ENCODE peak calls at places on chromosomes 5 and 9, in six cellular contexts. T, H, A, Z, B and K are unnamed samples.
A peak's percentile ranks its signal among the peaks of the same experiment; 100 is the strongest.

GRCh38 chr5:17113174-17113941 is 104.1 kb upstream of the BASP1 start:
- DNase-seq in T (no peak), H (no peak), A (no peak), Z (no peak), B (no peak), K (no peak)

GRCh38 chr5:6359941-6360683 is 18.2 kb downstream of the MED10 start:
- DNase-seq in T (no peak), H (no peak), A (no peak), Z (no peak), B (no peak), K (no peak)

GRCh38 chr9:120931278-120932085 is 4.9 kb upstream of the TRAF1 start:
- DNase-seq in T (no peak), H (no peak), A (no peak), Z (no peak), B (peak; percentile 69), K (no peak)

GRCh38 chr5:93107141-93107540 is 473.9 kb downstream of the NR2F1-AS1 start:
- DNase-seq in T (no peak), H (no peak), A (no peak), Z (no peak), B (no peak), K (no peak)

GRCh38 chr5:122845253-122846050 is at the start of gene SNX24:
- DNase-seq in T (peak; percentile 86), H (peak; percentile 76), A (peak; percentile 24), Z (peak; percentile 39), B (peak; percentile 71), K (peak; percentile 42)

GRCh38 chr5:60541980-60542379 is 158.0 kb downstream of the DEPDC1B start:
- DNase-seq in T (no peak), H (no peak), A (no peak), Z (no peak), B (no peak), K (no peak)

GRCh38 chr9:35136866-35137265 is 21.2 kb upstream of the ATOSB start:
- DNase-seq in T (no peak), H (no peak), A (no peak), Z (no peak), B (no peak), K (no peak)

GRCh38 chr9:124122813-124123462 is 111.4 kb downstream of the LHX2 start:
- DNase-seq in T (no peak), H (no peak), A (no peak), Z (no peak), B (no peak), K (no peak)